ENCODE peak calls at places on chromosomes 13 and 19, in ten cellular contexts. L is mesendoderm; Q is CD4-positive, alpha-beta memory T cell; X is psoas muscle; G is fibroblast of lung; F is CD4-positive, CD25-positive, alpha-beta regulatory T cell; I is mammary epithelial cell; V is aorta; R is SK-N-SH; E is astrocyte. Y is an unnamed sample.

GRCh38 chr19:1068111-1069001 is 1.4 kb downstream of the ARHGAP45 start:
- DNase-seq in L (no peak), Q (peak; percentile 74), X (peak; percentile 56), G (no peak), F (peak; percentile 51), I (no peak), V (peak; percentile 85), R (no peak), E (no peak), Y (no peak)

GRCh38 chr13:80665792-80666333 is 324.9 kb upstream of the SPRY2 start:
- DNase-seq in L (peak; percentile 61), Q (no peak), X (no peak), G (peak; percentile 1), F (no peak), I (peak; percentile 1), V (no peak), R (no peak), E (no peak), Y (peak; percentile 47)

GRCh38 chr13:44541601-44542000 is 34.5 kb downstream of the TSC22D1 start:
- DNase-seq in L (peak; percentile 18), Q (no peak), X (no peak), G (no peak), F (no peak), I (no peak), V (no peak), R (no peak), E (no peak), Y (no peak)

GRCh38 chr19:45050036-45050435 is 11.2 kb downstream of the CLASRP start:
- DNase-seq in L (no peak), Q (no peak), X (no peak), G (no peak), F (no peak), I (peak; percentile 88), V (no peak), R (no peak), E (no peak), Y (no peak)

GRCh38 chr13:32150794-32151193 is 119.2 kb downstream of the FRY start:
- DNase-seq in L (no peak), Q (no peak), X (peak; percentile 82), G (peak; percentile 88), F (no peak), I (no peak), V (peak; percentile 92), R (no peak), E (peak; percentile 85), Y (no peak)

GRCh38 chr19:35937345-35938281 is 1.4 kb downstream of the LRFN3 start:
- DNase-seq in L (peak; percentile 20), Q (no peak), X (no peak), G (no peak), F (no peak), I (no peak), V (peak; percentile 48), R (no peak), E (no peak), Y (peak; percentile 57)

GRCh38 chr19:15378529-15379082 is 981 bp downstream of the AKAP8 start:
- DNase-seq in L (peak; percentile 69), Q (peak; percentile 49), X (peak; percentile 71), G (peak; percentile 40), F (peak; percentile 26), I (peak; percentile 52), V (no peak), R (peak; percentile 62), E (peak; percentile 16), Y (peak; percentile 77)

GRCh38 chr13:73168226-73168992 is 109.6 kb downstream of the KLF5 start:
- DNase-seq in L (no peak), Q (no peak), X (no peak), G (peak; percentile 75), F (no peak), I (peak; percentile 79), V (no peak), R (no peak), E (peak; percentile 70), Y (no peak)

GRCh38 chr13:98565726-98566577 is 11.0 kb downstream of the STK24 start:
- DNase-seq in L (no peak), Q (no peak), X (peak; percentile 70), G (peak; percentile 37), F (no peak), I (no peak), V (peak; percentile 79), R (peak; percentile 38), E (peak; percentile 29), Y (no peak)

DNA sequence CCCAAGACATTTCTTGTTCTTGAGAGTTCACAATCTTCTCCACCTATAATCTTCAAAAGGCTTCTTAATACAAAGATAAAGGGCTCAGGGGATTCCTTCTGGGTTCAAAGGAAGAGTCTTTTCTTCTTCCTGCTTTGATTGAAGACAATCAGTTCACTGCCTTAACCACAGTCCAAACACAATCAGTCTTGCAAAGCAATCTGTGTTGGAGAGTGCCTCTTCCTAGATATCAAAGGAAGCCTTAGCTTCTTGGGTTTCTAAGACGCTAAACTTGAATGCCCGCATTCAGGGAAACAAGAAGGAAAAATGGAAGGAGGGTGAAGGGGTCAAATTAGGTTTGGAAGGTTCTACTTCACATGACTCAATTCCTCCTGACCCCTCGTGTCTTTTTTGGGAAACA is 27.2 kb downstream of the RANBP3 start:
- DNase-seq in L (no peak), Q (no peak), X (no peak), G (no peak), F (no peak), I (no peak), V (no peak), R (no peak), E (no peak), Y (no peak)
- H3K4me1 ChIP-seq in L (peaks cover 32% of the 10 kb centered on the region), Q (peaks cover 94% of the 10 kb centered on the region), X (peaks cover 55% of the 10 kb centered on the region), G (peaks cover 31% of the 10 kb centered on the region), F (peaks cover 96% of the 10 kb centered on the region), I (peaks cover 15% of the 10 kb centered on the region), V (no peaks in the 10 kb centered on the region), R (peaks cover 62% of the 10 kb centered on the region), E (peaks cover 26% of the 10 kb centered on the region), Y (peaks cover 32% of the 10 kb centered on the region)

GRCh38 chr13:23235994-23236393 is 55.2 kb downstream of the SGCG start:
- DNase-seq in L (no peak), Q (no peak), X (no peak), G (no peak), F (no peak), I (no peak), V (no peak), R (no peak), E (no peak), Y (no peak)
- H3K4me3 ChIP-seq in L (no peak overlapping the region), Q (no peak overlapping the region), X (no peak overlapping the region), G (no peak overlapping the region), F (no peak overlapping the region), I (no peak overlapping the region), V (no peak overlapping the region), R (no peak overlapping the region), E (no peak overlapping the region), Y (no peak overlapping the region)

DNA sequence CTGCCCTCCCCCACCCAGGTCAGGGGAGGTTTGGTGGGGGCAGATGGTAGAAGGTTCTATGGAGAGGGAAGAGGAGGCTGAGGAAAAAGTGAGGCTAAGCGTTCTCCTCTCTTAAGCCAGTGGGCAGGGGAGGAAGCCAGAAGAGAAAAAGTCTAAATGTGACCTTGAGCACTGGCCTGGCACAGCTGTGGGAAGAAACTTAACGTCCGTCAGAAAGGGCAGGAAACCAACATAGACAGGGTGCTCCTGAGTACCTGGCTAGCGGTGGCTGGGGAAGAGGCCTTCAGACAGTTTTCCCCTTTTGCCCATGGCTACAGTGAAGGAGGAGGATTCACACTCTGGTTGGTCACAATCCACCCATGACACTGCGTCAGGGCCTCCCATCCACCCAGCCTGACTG is 19.5 kb upstream of the POU2F2 start:
- DNase-seq in L (no peak), Q (no peak), X (no peak), G (no peak), F (no peak), I (no peak), V (no peak), R (peak; percentile 33), E (no peak), Y (no peak)
- H3K4me1 ChIP-seq in L (peaks cover 2% of the 10 kb centered on the region), Q (peaks cover 28% of the 10 kb centered on the region), X (no peaks in the 10 kb centered on the region), G (no peaks in the 10 kb centered on the region), F (peaks cover 10% of the 10 kb centered on the region), I (no peaks in the 10 kb centered on the region), V (no peaks in the 10 kb centered on the region), R (peaks cover 16% of the 10 kb centered on the region), E (no peaks in the 10 kb centered on the region), Y (no peaks in the 10 kb centered on the region)

GRCh38 chr13:110388141-110388943 is 81.3 kb downstream of the COL4A2 start:
- DNase-seq in L (peak; percentile 59), Q (no peak), X (peak; percentile 67), G (peak; percentile 87), F (no peak), I (peak; percentile 58), V (peak; percentile 92), R (peak; percentile 47), E (peak; percentile 87), Y (peak; percentile 62)

GRCh38 chr13:110391273-110391672 is 84.2 kb downstream of the COL4A2 start:
- DNase-seq in L (no peak), Q (no peak), X (no peak), G (peak; percentile 81), F (no peak), I (no peak), V (no peak), R (no peak), E (peak; percentile 73), Y (no peak)

GRCh38 chr13:110382830-110383229 is 75.7 kb downstream of the COL4A2 start:
- DNase-seq in L (no peak), Q (no peak), X (no peak), G (no peak), F (no peak), I (no peak), V (no peak), R (no peak), E (no peak), Y (no peak)

GRCh38 chr13:110390572-110390971 is 83.5 kb downstream of the COL4A2 start:
- DNase-seq in L (no peak), Q (no peak), X (no peak), G (peak; percentile 96), F (no peak), I (peak; percentile 35), V (no peak), R (no peak), E (peak; percentile 95), Y (no peak)

DNA sequence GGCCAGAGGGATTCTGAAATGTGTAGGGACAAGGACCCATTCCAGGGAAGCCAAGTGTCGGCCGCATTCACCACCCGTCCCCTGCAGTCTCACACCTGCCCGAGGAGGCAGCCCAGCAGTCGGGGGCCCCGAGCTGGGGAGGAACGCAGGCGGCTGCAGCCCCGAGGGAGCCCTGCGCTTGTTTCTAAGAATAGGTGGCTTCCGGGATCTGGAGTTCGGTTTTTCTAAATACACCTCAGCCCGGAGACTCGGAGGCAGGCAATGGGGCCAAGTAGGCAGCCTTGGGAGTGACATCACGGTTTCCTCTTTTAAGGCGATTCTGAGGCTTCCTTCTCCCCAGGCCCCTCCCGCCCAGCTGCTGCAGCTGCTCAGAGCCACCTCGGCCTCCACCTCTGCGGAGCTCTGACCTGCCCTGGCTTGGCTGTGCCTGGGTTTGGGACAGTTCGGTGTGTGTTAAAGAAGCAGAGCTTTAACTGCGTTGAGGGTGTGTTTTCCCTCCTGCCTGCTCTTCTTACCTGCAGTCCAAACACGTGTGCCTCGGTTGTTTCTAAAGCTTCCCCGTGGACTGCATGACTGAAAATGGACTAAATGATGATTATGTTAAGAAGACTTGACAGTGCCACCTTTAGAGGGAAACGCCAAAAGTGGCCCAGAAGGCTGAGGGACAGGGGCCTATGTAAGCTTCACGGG is 80.5 kb downstream of the COL4A2 start:
- DNase-seq in L (peak; percentile 70), Q (no peak), X (peak; percentile 61), G (no peak), F (no peak), I (peak; percentile 53), V (peak; percentile 90), R (no peak), E (no peak), Y (peak; percentile 74)
- H3K4me3 ChIP-seq in L (no peak overlapping the region), Q (no peak overlapping the region), X (peak overlapping the region; percentile 50), G (no peak overlapping the region), F (no peak overlapping the region), I (no peak overlapping the region), V (no peak overlapping the region), R (no peak overlapping the region), E (no peak overlapping the region), Y (no peak overlapping the region)

Y was measured in endodermal cell.